ENCODE peak calls at places on chromosomes 5 and 9, in seven cellular contexts. N is transverse colon, H is psoas muscle, M is tibial nerve, C is A549, V is IMR-90, P is DND-41. K is an unnamed sample. For H3K4me1, the result is how much of the 10 kb centered on the place peaks cover.

GRCh38 chr5:102771435-102771834 is 16.3 kb downstream of the PAM start:
- DNase-seq in N (no peak), P (no peak), V (no peak), C (no peak), H (no peak), M (no peak), K (no peak)

GRCh38 chr9:116064970-116065369 is 88.6 kb upstream of the PAPPA start:
- DNase-seq in P (no peak), V (peak), H (no peak), M (no peak), N (no peak), C (no peak), K (no peak)

GRCh38 chr5:143641549-143641955 is 170.4 kb upstream of the HMHB1 start:
- DNase-seq in H (no peak), N (no peak), V (peak), P (no peak), M (no peak), C (no peak), K (no peak)

GRCh38 chr5:135553688-135554462 is 18.1 kb upstream of the NEUROG1 start:
- DNase-seq in P (no peak), C (peak), M (no peak), H (no peak), N (peak), V (peak), K (no peak)

GRCh38 chr5:58314356-58315045 is 145.4 kb downstream of the PLK2 start:
- DNase-seq in P (no peak), V (no peak), C (peak), N (no peak), H (no peak), M (no peak), K (no peak)

GRCh38 chr9:135878528-135879236 is 28.7 kb downstream of the CAMSAP1 start:
- DNase-seq in V (no peak), C (no peak), H (no peak), P (no peak), M (no peak), N (no peak), K (no peak)

GRCh38 chr5:180178516-180179398 is 30.3 kb downstream of the RASGEF1C start:
- DNase-seq in M (no peak), N (no peak), P (no peak), V (no peak), H (no peak), C (no peak), K (no peak)

GRCh38 chr5:174511711-174512253 is 212.6 kb upstream of the MSX2 start:
- DNase-seq in P (no peak), H (no peak), V (no peak), C (no peak), N (no peak), M (no peak), K (no peak)

GRCh38 chr9:14058078-14058688 is 255.8 kb downstream of the NFIB start:
- DNase-seq in H (no peak), V (no peak), P (no peak), C (no peak), M (no peak), N (no peak), K (no peak)

GRCh38 chr5:31078931-31079330 is 114.6 kb upstream of the CDH6 start:
- DNase-seq in C (no peak), N (no peak), H (no peak), P (no peak), M (no peak), V (no peak), K (no peak)

GRCh38 chr5:143233020-143233419 is 170.5 kb downstream of the NR3C1 start:
- DNase-seq in C (no peak), H (no peak), M (no peak), V (peak), N (no peak), P (no peak), K (no peak)

GRCh38 chr5:111345731-111346130 is 121.5 kb downstream of the CAMK4 start:
- DNase-seq in M (no peak), C (no peak), H (no peak), P (no peak), N (no peak), V (peak), K (no peak)

GRCh38 chr9:16510506-16510905 is 360.0 kb downstream of the BNC2 start:
- DNase-seq in C (no peak), V (no peak), P (no peak), N (no peak), M (no peak), H (no peak), K (no peak)

GRCh38 chr5:139649082-139649991 is 1.2 kb downstream of the CXXC5 start:
- DNase-seq in V (no peak), N (peak), P (peak), M (no peak), C (no peak), H (no peak), K (peak)

GRCh38 chr5:57324159-57324558 is 150.3 kb downstream of the GPBP1 start:
- DNase-seq in M (no peak), N (no peak), H (no peak), C (no peak), P (peak), V (peak), K (no peak)

GRCh38 chr5:18216016-18216415 is 581.8 kb downstream of the TAF11L14 start:
- DNase-seq in C (no peak), V (no peak), M (no peak), P (no peak), N (no peak), H (no peak), K (no peak)

GRCh38 chr9:127330501-127330900 is 65.9 kb downstream of the GARNL3 start:
- DNase-seq in P (no peak), H (no peak), V (no peak), C (peak), N (no peak), M (no peak), K (no peak)

GRCh38 chr5:60287174-60287771 is 393.7 kb upstream of the PDE4D start:
- DNase-seq in C (peak), P (peak), V (peak), M (no peak), H (peak), N (peak), K (peak)

GRCh38 chr9:136326061-136326776 is 1.1 kb upstream of the GPSM1 start:
- DNase-seq in H (no peak), C (no peak), V (peak), N (no peak), P (no peak), M (no peak), K (no peak)

GRCh38 chr5:16856531-16856930 is 79.6 kb downstream of the MYO10 start:
- DNase-seq in N (no peak), V (peak), H (no peak), P (no peak), M (no peak), C (peak), K (no peak)

GRCh38 chr9:93300585-93301081 is 116.7 kb downstream of the WNK2 start:
- DNase-seq in M (no peak), V (no peak), N (peak), H (peak), C (no peak), P (no peak), K (peak)

GRCh38 chr9:33465096-33465495 is 8.6 kb downstream of the NOL6 start:
- DNase-seq in H (no peak), P (no peak), M (no peak), N (no peak), V (no peak), C (no peak), K (no peak)

GRCh38 chr5:68255305-68256130 is 40.0 kb downstream of the PIK3R1 start:
- DNase-seq in V (no peak), C (no peak), H (no peak), N (no peak), M (no peak), P (peak), K (no peak)

GRCh38 chr5:159990506-159990905 is 18.4 kb upstream of the TTC1 start:
- DNase-seq in V (no peak), N (no peak), C (no peak), H (no peak), P (no peak), M (no peak), K (no peak)

GRCh38 chr9:89497978-89498844 is at the start of gene SEMA4D:
- DNase-seq in P (peak), H (peak), M (peak), V (peak), C (peak), N (peak), K (peak)

GRCh38 chr5:145887976-145888574 is 15.3 kb upstream of the GRXCR2 start:
- DNase-seq in H (no peak), V (peak), M (no peak), P (no peak), C (peak), N (peak), K (no peak)

GRCh38 chr5:147175516-147176097 is 59.2 kb upstream of the STK32A start:
- DNase-seq in H (no peak), P (no peak), C (no peak), V (no peak), N (no peak), M (no peak), K (no peak)

GRCh38 chr5:57900356-57900944 is 417.8 kb upstream of the ACTBL2 start:
- DNase-seq in N (no peak), H (no peak), P (no peak), C (no peak), V (no peak), M (no peak), K (no peak)

GRCh38 chr9:80874276-80874675 is 815.1 kb downstream of the TLE1 start:
- DNase-seq in V (peak), C (no peak), N (no peak), M (no peak), P (no peak), H (no peak), K (no peak)

GRCh38 chr5:179759961-179760541 is 27.4 kb downstream of the MAML1 start:
- DNase-seq in M (no peak), N (no peak), V (no peak), P (no peak), C (no peak), H (no peak), K (no peak)

GRCh38 chr5:133635051-133635450 is 22.7 kb upstream of the FSTL4 start:
- DNase-seq in C (peak), N (no peak), H (no peak), V (peak), M (no peak), P (no peak), K (no peak)

GRCh38 chr5:87944553-87945320 is 323.9 kb downstream of the TMEM161B start:
- DNase-seq in P (no peak), N (no peak), C (no peak), H (peak), V (no peak), M (no peak), K (no peak)

GRCh38 chr5:39198080-39198479 is 21.3 kb downstream of the FYB1 start:
- DNase-seq in M (no peak), C (peak), N (no peak), V (no peak), P (no peak), H (no peak), K (no peak)

DNA sequence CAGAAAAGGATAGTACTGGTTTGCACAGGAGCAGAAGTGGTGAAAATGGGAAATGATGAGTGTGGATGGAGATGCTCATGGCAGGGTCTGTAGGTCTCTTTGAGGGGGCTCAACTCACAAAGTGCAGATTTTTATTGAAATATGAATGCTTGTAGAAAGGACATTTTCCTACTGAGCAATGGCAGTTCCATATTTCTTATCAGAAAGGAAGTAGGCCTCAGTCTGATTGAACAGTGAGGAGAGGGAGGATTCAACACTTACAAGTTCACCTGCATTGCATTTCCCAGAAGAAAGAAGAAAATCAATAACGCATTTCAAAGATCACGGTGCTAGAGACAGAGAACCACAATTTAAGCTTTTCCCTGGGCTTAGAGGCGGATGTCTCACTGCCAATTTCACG is 49.2 kb downstream of the ANXA2R start:
- DNase-seq in N (no peak), V (no peak), P (no peak), H (no peak), M (no peak), C (no peak), K (no peak)
- H3K4me3 ChIP-seq in N (no peak), V (peak), P (no peak), H (peak), M (peak), C (no peak), K (no peak)

DNA sequence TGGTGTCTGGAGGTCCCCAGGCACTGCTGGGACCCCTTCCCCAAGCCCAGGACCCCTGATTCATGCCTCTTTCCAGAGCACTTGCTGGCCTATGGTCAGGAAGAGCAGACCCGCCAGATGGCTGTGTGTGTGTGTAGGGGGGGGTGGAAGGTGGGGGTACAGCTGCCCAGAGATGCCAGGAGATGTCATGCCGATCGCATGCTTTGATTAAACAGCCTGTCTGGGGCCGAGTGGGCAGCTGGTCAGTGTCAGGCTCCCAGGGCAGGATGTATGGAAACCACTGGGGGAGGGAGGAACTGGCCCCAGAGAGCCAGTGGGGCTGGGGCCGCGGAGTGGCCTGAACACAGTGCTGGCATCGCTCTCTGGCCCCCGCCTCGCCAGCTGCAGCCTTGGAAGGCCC is 23.7 kb downstream of the RXRA start:
- DNase-seq in M (no peak), V (no peak), C (no peak), H (no peak), P (no peak), N (no peak), K (no peak)
- H3K4me1 ChIP-seq in M (under half), V (under half), C (under half), H (half or more), P (under half), N (under half), K (under half)

GRCh38 chr5:15425802-15426201 is 74.2 kb upstream of the FBXL7 start:
- DNase-seq in H (no peak), P (no peak), V (no peak), M (no peak), N (no peak), C (no peak), K (no peak)
- TF ChIP-seq CTCF in H (no peak), P (no peak), V (no peak), M (no peak), N (no peak), C (no peak), K (no peak)

DNA sequence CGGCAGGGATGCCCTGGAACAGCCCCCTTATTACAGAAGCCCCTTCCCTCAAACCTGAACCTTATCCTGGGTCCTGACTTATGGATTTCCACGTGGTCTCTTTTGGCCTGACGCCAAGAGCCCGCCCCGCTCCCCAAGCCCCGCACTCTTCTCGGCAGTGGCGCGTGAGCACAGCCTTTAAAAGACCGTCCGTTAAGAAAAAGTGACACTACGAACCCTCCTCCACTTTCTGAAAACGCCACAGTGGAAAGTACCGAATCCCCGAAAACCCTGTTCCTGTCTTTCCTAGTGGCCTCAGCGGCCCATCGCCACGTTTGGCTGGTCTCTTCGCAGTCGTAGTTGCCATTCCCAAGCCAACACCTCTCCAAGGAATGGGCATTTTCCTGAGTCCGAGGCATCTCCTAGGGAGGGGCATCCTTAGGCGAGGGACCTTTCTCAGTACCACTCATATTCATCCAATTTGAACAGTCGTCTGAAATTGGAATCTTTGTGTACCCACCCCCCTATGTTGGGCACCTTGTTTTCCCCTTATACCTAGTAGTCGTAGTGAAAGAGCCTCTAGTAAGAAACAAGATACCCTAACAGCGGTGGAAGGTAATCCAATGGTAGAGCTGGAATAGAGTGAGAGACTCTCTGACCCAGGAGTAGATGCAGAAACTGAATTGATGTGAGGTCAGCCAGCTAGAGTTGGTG is 769 bp upstream of the MCIDAS start:
- DNase-seq in P (no peak), M (no peak), C (no peak), V (no peak), H (no peak), N (no peak), K (no peak)
- H3K4me3 ChIP-seq in P (no peak), M (no peak), C (peak), V (no peak), H (peak), N (peak), K (peak)

DNA sequence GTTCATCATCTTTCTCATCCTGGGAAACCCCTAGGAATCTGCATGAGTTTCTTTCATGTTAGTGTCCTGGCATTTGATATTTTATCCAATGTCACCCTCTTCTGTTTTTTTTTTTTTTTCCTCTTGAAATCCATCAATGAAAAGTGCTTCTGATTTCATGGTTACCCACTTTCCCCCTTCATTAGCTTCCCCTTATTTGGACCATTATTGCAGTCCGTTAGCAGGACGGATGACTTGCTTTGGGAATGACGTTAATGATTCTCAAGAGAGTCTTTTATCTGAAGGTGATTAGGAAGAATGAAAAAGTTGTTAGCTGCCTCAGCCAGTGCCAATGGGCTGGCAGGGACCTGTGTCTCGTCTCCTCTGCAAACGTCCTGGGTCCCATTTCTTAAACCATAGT is 134.7 kb downstream of the SEMA6A start:
- DNase-seq in C (no peak), M (no peak), H (no peak), V (no peak), P (no peak), N (no peak), K (no peak)
- H3K4me1 ChIP-seq in C (under half), M (under half), H (under half), V (under half), P (under half), N (under half), K (under half)

GRCh38 chr9:131181091-131181681 is 55.8 kb downstream of the NUP214 start:
- DNase-seq in H (no peak), C (no peak), N (no peak), V (no peak), M (no peak), P (no peak), K (no peak)
- TF ChIP-seq CTCF in H (no peak), C (no peak), N (no peak), V (no peak), M (no peak), P (peak), K (no peak)

K was measured in pancreas.